ENCODE peak calls at places on chromosomes 3 and 15, in six cellular contexts. L is BJ, H is SK-N-MC, T is upper lobe of right lung, X is brain microvascular endothelial cell, U is HCT116. Q is an unnamed sample.

GRCh38 chr3:125381743-125382142 is 6.6 kb upstream of the ZNF148 start:
- DNase-seq in T (no peak), U (no peak), X (no peak), H (no peak), L (no peak), Q (no peak)

GRCh38 chr3:110419096-110419495 is 652.5 kb upstream of the NECTIN3 start:
- DNase-seq in H (no peak), T (no peak), X (no peak), L (no peak), U (no peak), Q (no peak)

GRCh38 chr15:68885070-68885469 is 45.3 kb upstream of the SPESP1 start:
- DNase-seq in H (no peak), X (peak), T (no peak), L (no peak), U (no peak), Q (no peak)

GRCh38 chr3:107117922-107118576 is 259.2 kb upstream of the CCDC54 start:
- DNase-seq in X (peak), U (peak), T (no peak), H (peak), L (peak), Q (peak)

GRCh38 chr3:13518516-13519351 is 30.2 kb upstream of the FBLN2 start:
- DNase-seq in T (no peak), H (no peak), X (no peak), L (no peak), U (no peak), Q (no peak)

GRCh38 chr15:31274496-31275330 is 51.9 kb upstream of the KLF13 start:
- DNase-seq in H (no peak), U (no peak), L (no peak), T (no peak), X (no peak), Q (no peak)

GRCh38 chr3:14505001-14505802 is 34.9 kb downstream of the GRIP2 start:
- DNase-seq in T (peak), L (no peak), X (no peak), H (no peak), U (no peak), Q (no peak)

GRCh38 chr3:62246094-62246493 is 127.3 kb downstream of the FEZF2 start:
- DNase-seq in U (no peak), X (no peak), H (no peak), L (no peak), T (no peak), Q (no peak)

GRCh38 chr3:127413871-127414270 is 126.0 kb upstream of the PRR20G start:
- DNase-seq in H (no peak), T (no peak), U (no peak), L (no peak), X (no peak), Q (no peak)

GRCh38 chr3:188154758-188155574 is 1.0 kb downstream of the LPP start:
- DNase-seq in T (no peak), L (no peak), H (no peak), U (no peak), X (no peak), Q (no peak)

GRCh38 chr15:101325263-101326025 is 30.4 kb upstream of the SNRPA1 start:
- DNase-seq in H (no peak), X (no peak), U (no peak), T (peak), L (no peak), Q (no peak)

GRCh38 chr3:63193647-63194046 is 84.5 kb upstream of the SYNPR start:
- DNase-seq in L (no peak), T (no peak), U (peak), H (no peak), X (no peak), Q (no peak)

GRCh38 chr3:100893590-100893989 is 99.6 kb downstream of the ABI3BP start:
- DNase-seq in U (no peak), T (peak), X (peak), H (no peak), L (no peak), Q (no peak)

GRCh38 chr3:13420051-13420816 is at the start of gene NUP210:
- DNase-seq in U (no peak), L (no peak), H (no peak), X (no peak), T (peak), Q (no peak)

GRCh38 chr3:177358968-177359600 is 161.8 kb upstream of the TBL1XR1 start:
- DNase-seq in T (peak), L (no peak), U (peak), X (no peak), H (no peak), Q (no peak)

GRCh38 chr15:69760890-69761568 is 308.4 kb downstream of the RPLP1 start:
- DNase-seq in L (peak), U (peak), T (no peak), H (no peak), X (peak), Q (peak)

GRCh38 chr3:143166376-143166775 is 46.8 kb downstream of the CHST2 start:
- DNase-seq in U (no peak), L (no peak), T (no peak), X (no peak), H (no peak), Q (no peak)

GRCh38 chr3:58155838-58156237 is 54.9 kb downstream of the DNASE1L3 start:
- DNase-seq in U (no peak), T (no peak), X (no peak), L (no peak), H (no peak), Q (no peak)

GRCh38 chr3:16916840-16917239 is 32.1 kb downstream of the PLCL2 start:
- DNase-seq in T (no peak), H (no peak), U (no peak), L (no peak), X (peak), Q (no peak)

GRCh38 chr3:127019449-127019848 is 36.5 kb downstream of the PLXNA1 start:
- DNase-seq in L (no peak), H (no peak), T (no peak), X (peak), U (no peak), Q (no peak)

GRCh38 chr3:161101609-161102008 is 3.5 kb downstream of the B3GALNT1 start:
- DNase-seq in U (no peak), X (no peak), T (no peak), H (no peak), L (no peak), Q (no peak)

GRCh38 chr3:125326957-125327356 is 48.2 kb downstream of the ZNF148 start:
- DNase-seq in X (no peak), H (no peak), L (no peak), T (no peak), U (no peak), Q (no peak)

GRCh38 chr15:89629829-89630228 is 25.4 kb downstream of the KIF7 start:
- DNase-seq in H (no peak), T (no peak), L (no peak), U (no peak), X (no peak), Q (no peak)

GRCh38 chr3:36373084-36373483 is 7.2 kb upstream of the STAC start:
- DNase-seq in H (no peak), L (no peak), T (no peak), U (no peak), X (peak), Q (peak)

GRCh38 chr3:176850498-176850897 is 346.8 kb downstream of the TBL1XR1 start:
- DNase-seq in T (no peak), H (no peak), L (no peak), U (no peak), X (no peak), Q (no peak)

GRCh38 chr15:58165661-58166060 is 27.5 kb downstream of the AQP9 start:
- DNase-seq in T (no peak), L (no peak), X (peak), U (no peak), H (no peak), Q (no peak)

DNA sequence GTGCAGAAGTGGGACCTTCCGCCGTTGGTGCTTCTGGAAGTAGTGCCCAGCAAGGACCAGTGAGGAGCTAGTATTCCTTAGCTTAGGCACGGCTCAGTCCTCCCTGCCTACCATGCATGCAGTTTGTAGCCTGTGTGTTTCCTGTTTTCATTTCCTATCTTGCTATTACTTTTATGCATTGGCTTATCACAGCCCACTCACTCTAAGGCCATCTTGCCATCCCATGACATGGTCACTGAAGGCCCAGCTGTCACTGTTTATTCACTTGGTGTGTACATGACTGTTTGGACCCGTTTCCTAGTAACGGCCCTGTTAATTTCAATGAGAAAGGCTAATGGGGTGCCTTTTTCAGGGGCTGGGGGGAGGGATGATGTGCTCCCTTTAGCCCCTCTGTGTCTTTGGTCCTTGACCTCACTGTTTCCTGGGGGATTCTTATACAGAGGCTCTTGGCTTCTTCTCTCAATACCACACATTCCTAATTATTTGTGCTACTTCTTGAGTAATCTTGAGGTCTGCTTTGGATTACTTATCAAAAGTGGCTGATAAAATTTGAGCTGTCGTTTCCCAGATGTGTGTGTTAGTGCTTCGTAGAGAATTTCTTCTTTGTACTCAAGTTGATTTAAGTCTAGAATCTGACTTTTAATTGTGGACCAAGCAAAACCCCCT is 24.5 kb upstream of the TRAK1 start:
- DNase-seq in T (no peak), H (no peak), X (peak), U (no peak), L (no peak), Q (no peak)
- H3K4me3 ChIP-seq in T (no peak), H (peak), X (no peak), U (no peak), L (no peak), Q (no peak)

DNA sequence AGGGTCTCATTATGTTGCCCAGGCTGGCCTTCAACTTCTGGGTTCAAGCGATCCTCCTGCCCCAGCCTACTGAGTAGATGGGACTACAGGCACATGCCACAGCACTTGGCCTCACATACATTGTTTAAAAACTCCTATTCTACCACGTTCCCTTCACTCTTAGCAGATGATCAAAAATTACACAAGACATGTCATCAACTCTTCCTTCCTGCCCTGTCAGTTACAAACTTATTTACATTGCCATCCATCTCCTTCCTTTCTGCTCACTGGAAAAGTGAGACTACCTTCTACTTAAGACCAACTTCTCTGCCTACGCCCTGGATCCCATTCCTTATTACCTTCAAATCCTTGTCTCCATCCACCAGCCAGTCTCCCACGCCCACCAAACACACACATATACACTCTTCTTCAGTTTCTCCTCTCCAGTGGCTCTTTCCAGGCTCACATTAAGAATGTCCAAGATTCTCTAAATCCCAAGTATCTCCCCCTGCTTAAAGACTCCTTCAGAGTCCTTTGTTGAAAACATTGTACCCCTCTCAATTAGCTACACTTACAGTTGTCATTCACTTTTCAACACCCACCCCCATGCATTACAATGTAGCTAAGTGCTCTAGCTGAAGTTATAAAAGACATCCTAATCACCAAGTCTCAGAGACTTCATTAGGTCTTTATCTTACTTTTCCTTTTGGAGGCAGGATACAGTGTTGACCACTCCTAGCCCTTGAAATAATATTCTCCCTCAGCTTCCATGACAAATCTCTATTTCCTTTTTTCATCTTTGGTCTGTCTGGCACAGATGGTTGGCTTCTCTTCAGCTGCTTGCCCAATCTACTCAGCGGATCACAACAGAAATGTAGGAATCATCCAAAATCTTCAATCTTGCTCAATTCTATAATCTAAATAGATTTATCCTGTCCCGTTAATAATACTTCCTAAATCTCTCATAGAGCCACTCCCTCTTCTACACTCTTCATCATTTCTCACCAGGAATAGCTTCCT is 4.2 kb downstream of the PEAK1 start:
- DNase-seq in U (no peak), T (no peak), X (no peak), H (no peak), L (no peak), Q (no peak)
- H3K4me3 ChIP-seq in U (no peak), T (no peak), X (no peak), H (no peak), L (no peak), Q (no peak)

GRCh38 chr3:194141415-194142155 is 5.6 kb downstream of the HES1 start:
- DNase-seq in X (peak), H (no peak), T (peak), U (peak), L (no peak), Q (peak)
- H3K4me3 ChIP-seq in X (peak), H (peak), T (peak), U (peak), L (peak), Q (peak)

GRCh38 chr3:79019924-79020173 is 747.9 kb downstream of the ROBO1 start:
- DNase-seq in T (no peak), X (no peak), U (no peak), L (no peak), H (no peak), Q (no peak)
- H3K4me3 ChIP-seq in T (peak), X (no peak), U (no peak), L (no peak), H (peak), Q (no peak)

GRCh38 chr3:170046269-170047132 is 8.7 kb downstream of the GPR160 start:
- DNase-seq in T (no peak), H (no peak), U (no peak), L (no peak), X (no peak), Q (no peak)
- H3K4me3 ChIP-seq in T (no peak), H (no peak), U (no peak), L (no peak), X (no peak), Q (no peak)

GRCh38 chr3:49120096-49120437 is 556 bp downstream of the USP19 start:
- DNase-seq in U (no peak), X (no peak), T (no peak), H (no peak), L (no peak), Q (no peak)
- H3K4me3 ChIP-seq in U (peak), X (peak), T (peak), H (peak), L (peak), Q (peak)

DNA sequence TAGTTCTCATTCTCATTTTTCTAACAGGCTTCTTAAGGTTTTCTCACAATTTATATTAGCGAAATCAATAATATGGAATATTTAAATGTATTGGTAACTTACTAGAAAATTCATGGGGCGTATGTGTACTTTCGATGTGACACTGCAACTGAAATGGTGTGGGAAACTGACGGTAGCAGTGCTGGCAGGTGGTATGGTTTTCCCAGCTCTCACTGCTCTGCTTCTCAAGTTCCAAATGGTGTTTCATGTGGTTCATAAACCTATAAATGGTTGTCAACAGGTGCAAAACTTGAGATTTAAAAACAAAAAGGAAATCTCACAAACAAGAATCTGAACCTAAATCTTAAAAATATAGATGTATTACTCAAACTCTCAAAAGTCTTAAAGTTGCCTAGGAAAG is 54.7 kb downstream of the ZNF280D start:
- DNase-seq in T (no peak), X (no peak), L (no peak), H (no peak), U (no peak), Q (no peak)
- H3K4me3 ChIP-seq in T (no peak), X (no peak), L (no peak), H (no peak), U (no peak), Q (no peak)

DNA sequence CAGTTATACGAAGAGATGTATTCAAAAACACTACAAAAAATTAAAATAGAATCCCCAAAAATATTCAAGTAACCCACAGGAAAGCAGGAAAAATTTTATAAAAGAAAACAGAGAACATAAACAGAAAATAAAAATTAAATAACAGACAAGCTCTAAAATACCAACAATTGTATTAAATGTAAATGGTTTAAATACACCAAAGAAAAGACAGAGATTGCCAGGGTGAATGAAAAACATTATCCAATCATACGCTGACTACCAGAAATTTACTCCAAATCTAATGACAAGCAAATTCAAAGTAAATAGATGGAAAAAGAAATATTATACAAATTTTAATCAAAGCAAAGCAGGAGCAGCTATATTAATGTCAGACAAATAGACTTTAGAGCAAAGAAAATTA is 103.6 kb downstream of the BOC start:
- DNase-seq in X (no peak), L (no peak), T (no peak), H (no peak), U (no peak), Q (no peak)
- H3K4me3 ChIP-seq in X (no peak), L (no peak), T (no peak), H (no peak), U (no peak), Q (no peak)